ENCODE peak calls at places on chromosomes 12 and 14, in eight cellular contexts. U is cardiac muscle cell; L is GM19239; R is stimulated activated CD4-positive, alpha-beta T cell treated with anti-CD3 and anti-CD28 coated beads, Interleukin-12 subunit alpha, Interleukin-12 subunit beta, amount 100 ng/mL, for 24 hours; T is psoas muscle; H is naive thymus-derived CD8-positive, alpha-beta T cell; G is testis; M is left lung. K is an unnamed sample.

GRCh38 chr14:94427016-94427613 is 25.5 kb downstream of the SERPINA11 start:
- DNase-seq in U (no peak), L (no peak), R (no peak), T (no peak), H (no peak), G (no peak), M (no peak), K (no peak)

GRCh38 chr12:54304187-54304810 is 3.5 kb upstream of the NFE2 start:
- DNase-seq in U (peak; percentile 87), L (no peak), R (no peak), T (peak; percentile 84), H (peak; percentile 21), G (peak; percentile 37), M (peak; percentile 97), K (no peak)

GRCh38 chr12:75599061-75599460 is 87.7 kb upstream of the KRR1 start:
- DNase-seq in U (peak; percentile 24), L (no peak), R (no peak), T (no peak), H (no peak), G (no peak), M (no peak), K (no peak)

GRCh38 chr14:53493310-53493709 is 340.2 kb upstream of the DDHD1 start:
- DNase-seq in U (no peak), L (no peak), R (no peak), T (no peak), H (no peak), G (no peak), M (no peak), K (no peak)

GRCh38 chr12:3311491-3312103 is 179.4 kb upstream of the PRMT8 start:
- DNase-seq in U (no peak), L (no peak), R (no peak), T (no peak), H (no peak), G (no peak), M (peak; percentile 45), K (no peak)

GRCh38 chr14:83529531-83529930 is 1995.9 kb upstream of the SEL1L start:
- DNase-seq in U (no peak), L (no peak), R (no peak), T (no peak), H (no peak), G (no peak), M (no peak), K (no peak)

GRCh38 chr12:27236498-27236897 is 7.6 kb upstream of the STK38L start:
- DNase-seq in U (peak; percentile 25), L (no peak), R (no peak), T (no peak), H (no peak), G (no peak), M (no peak), K (no peak)

GRCh38 chr12:19244312-19244711 is 114.8 kb downstream of the PLEKHA5 start:
- DNase-seq in U (peak; percentile 18), L (no peak), R (no peak), T (no peak), H (no peak), G (no peak), M (no peak), K (no peak)

GRCh38 chr12:7155471-7156034 is 25.4 kb downstream of the CLSTN3 start:
- DNase-seq in U (peak; percentile 25), L (no peak), R (no peak), T (no peak), H (no peak), G (no peak), M (peak; percentile 86), K (no peak)

GRCh38 chr14:71555654-71556559 is 376.3 kb upstream of the RGS6 start:
- DNase-seq in U (peak; percentile 26), L (no peak), R (peak; percentile 37), T (no peak), H (peak; percentile 30), G (no peak), M (no peak), K (peak; percentile 13)

GRCh38 chr12:100017056-100017455 is 32.3 kb upstream of the ANKS1B start:
- DNase-seq in U (no peak), L (no peak), R (no peak), T (no peak), H (no peak), G (no peak), M (no peak), K (no peak)

GRCh38 chr14:81178063-81178462 is 42.7 kb downstream of the GTF2A1 start:
- DNase-seq in U (no peak), L (no peak), R (no peak), T (no peak), H (no peak), G (no peak), M (no peak), K (no peak)

GRCh38 chr12:92075425-92075891 is 70.2 kb downstream of the BTG1 start:
- DNase-seq in U (peak; percentile 67), L (no peak), R (no peak), T (no peak), H (no peak), G (no peak), M (no peak), K (no peak)

GRCh38 chr12:69988601-69989194 is 163.7 kb downstream of the MYRFL start:
- DNase-seq in U (peak; percentile 80), L (no peak), R (no peak), T (no peak), H (no peak), G (no peak), M (no peak), K (no peak)

GRCh38 chr12:2247109-2247508 is 194.3 kb downstream of the CACNA1C start:
- DNase-seq in U (no peak), L (no peak), R (no peak), T (no peak), H (no peak), G (no peak), M (no peak), K (no peak)

GRCh38 chr14:29390046-29390841 is 537.4 kb downstream of the PRKD1 start:
- DNase-seq in U (peak; percentile 2), L (no peak), R (no peak), T (no peak), H (no peak), G (no peak), M (no peak), K (no peak)

GRCh38 chr12:20370001-20370381 is 1.7 kb downstream of the PDE3A start:
- DNase-seq in U (peak; percentile 56), L (no peak), R (no peak), T (no peak), H (no peak), G (peak; percentile 36), M (peak; percentile 57), K (no peak)

GRCh38 chr14:104877806-104878550 is 12.9 kb downstream of the CEP170B start:
- DNase-seq in U (no peak), L (no peak), R (no peak), T (peak; percentile 42), H (no peak), G (no peak), M (peak; percentile 70), K (no peak)

GRCh38 chr12:54030889-54031860 is 1.7 kb upstream of the HOXC5 start:
- DNase-seq in U (peak; percentile 41), L (no peak), R (no peak), T (peak; percentile 83), H (no peak), G (peak; percentile 51), M (no peak), K (no peak)

GRCh38 chr12:103498990-103499389 is 3.2 kb upstream of the C12orf42 start:
- DNase-seq in U (no peak), L (no peak), R (no peak), T (no peak), H (no peak), G (no peak), M (no peak), K (no peak)

GRCh38 chr12:110930348-110931314 is 10.3 kb upstream of the MYL2 start:
- DNase-seq in U (no peak), L (no peak), R (no peak), T (no peak), H (no peak), G (no peak), M (no peak), K (no peak)

GRCh38 chr12:100127766-100128508 is 14.7 kb downstream of the BLTP3B start:
- DNase-seq in U (peak; percentile 84), L (no peak), R (no peak), T (no peak), H (no peak), G (no peak), M (no peak), K (no peak)

GRCh38 chr12:124454735-124455134 is 112.7 kb downstream of the NCOR2 start:
- DNase-seq in U (peak; percentile 21), L (no peak), R (no peak), T (no peak), H (no peak), G (no peak), M (no peak), K (no peak)

GRCh38 chr14:94768521-94769412 is 1.1 kb downstream of the GSC start:
- DNase-seq in U (peak; percentile 20), L (no peak), R (no peak), T (peak; percentile 84), H (no peak), G (no peak), M (peak; percentile 79), K (no peak)

GRCh38 chr14:73850940-73851339 is 691 bp upstream of the PTGR2 start:
- DNase-seq in U (peak; percentile 21), L (no peak), R (no peak), T (no peak), H (no peak), G (no peak), M (no peak), K (no peak)